ENCODE peak calls at places on chromosomes 13 and 19, in nine cellular contexts. A, E, C, I, F, S, X, B and T are unnamed samples.

GRCh38 chr19:29432677-29433076 is 93.1 kb upstream of the VSTM2B start:
- DNase-seq in I (no peak), A (no peak), X (no peak), E (no peak), C (no peak), B (no peak), S (no peak), F (no peak), T (no peak)

GRCh38 chr19:51462276-51462675 is 4.0 kb upstream of the SIGLEC8 start:
- DNase-seq in X (no peak), S (no peak), E (no peak), I (no peak), C (no peak), F (no peak), B (no peak), A (no peak), T (no peak)

GRCh38 chr19:45809643-45810159 is 5.4 kb downstream of the RSPH6A start:
- DNase-seq in S (no peak), E (no peak), B (no peak), I (no peak), A (peak), F (peak), C (peak), X (peak), T (peak)

GRCh38 chr13:61994174-61994573 is 578.5 kb upstream of the PCDH20 start:
- DNase-seq in X (no peak), C (no peak), B (no peak), S (no peak), E (no peak), F (no peak), I (no peak), A (no peak), T (no peak)

GRCh38 chr19:40255619-40256166 is 29.2 kb upstream of the CCNP start:
- DNase-seq in E (no peak), C (no peak), B (no peak), F (no peak), A (no peak), S (no peak), X (no peak), I (no peak), T (no peak)

GRCh38 chr19:48798937-48799336 is 11.9 kb downstream of the BCAT2 start:
- DNase-seq in I (no peak), F (no peak), S (peak), X (no peak), A (no peak), E (no peak), C (no peak), B (no peak), T (peak)

GRCh38 chr19:49861127-49861526 is 6.2 kb downstream of the PNKP start:
- DNase-seq in F (peak), A (no peak), B (no peak), S (peak), I (no peak), C (no peak), E (no peak), X (peak), T (no peak)

GRCh38 chr19:39765091-39766076 is 13.3 kb upstream of the LEUTX start:
- DNase-seq in B (peak), S (peak), A (peak), X (peak), I (no peak), E (no peak), C (peak), F (peak), T (peak)

GRCh38 chr13:83549671-83550070 is 332.6 kb downstream of the SLITRK1 start:
- DNase-seq in C (no peak), I (no peak), B (no peak), S (no peak), X (no peak), F (no peak), E (no peak), A (no peak), T (no peak)

GRCh38 chr13:110368408-110368807 is 61.3 kb downstream of the COL4A2 start:
- DNase-seq in F (no peak), I (no peak), A (no peak), B (no peak), E (no peak), C (peak), S (no peak), X (no peak), T (no peak)

GRCh38 chr13:62747629-62748028 is 1332.0 kb upstream of the PCDH20 start:
- DNase-seq in C (no peak), F (no peak), S (no peak), X (no peak), B (no peak), I (no peak), E (no peak), A (no peak), T (no peak)

GRCh38 chr13:43991773-43992201 is 112.1 kb downstream of the LACC1 start:
- DNase-seq in E (peak), I (no peak), C (no peak), A (no peak), X (no peak), B (no peak), F (no peak), S (no peak), T (no peak)

GRCh38 chr13:102970542-102970941 is 95.7 kb downstream of the SLC10A2 start:
- DNase-seq in A (no peak), S (no peak), F (no peak), X (no peak), B (no peak), E (no peak), C (no peak), I (no peak), T (no peak)

GRCh38 chr13:31595568-31595967 is 143.8 kb upstream of the RXFP2 start:
- DNase-seq in F (peak), B (no peak), A (peak), E (no peak), I (no peak), X (no peak), C (no peak), S (no peak), T (no peak)

GRCh38 chr13:55000043-55000442 is 1971.4 kb downstream of the OLFM4 start:
- DNase-seq in I (no peak), S (peak), C (no peak), E (no peak), B (no peak), F (no peak), X (no peak), A (no peak), T (no peak)

GRCh38 chr19:51724543-51724942 is 752 bp upstream of the HAS1 start:
- DNase-seq in X (no peak), C (peak), S (no peak), F (peak), E (no peak), B (no peak), I (no peak), A (peak), T (no peak)

GRCh38 chr19:49333426-49334288 is 1.5 kb upstream of the CD37 start:
- DNase-seq in F (no peak), B (peak), A (no peak), X (no peak), C (no peak), I (peak), E (no peak), S (no peak), T (no peak)

GRCh38 chr19:10191347-10191746 is 3.4 kb downstream of the DNMT1 start:
- DNase-seq in E (no peak), I (no peak), F (peak), B (no peak), S (no peak), X (peak), A (peak), C (no peak), T (no peak)

GRCh38 chr19:35566738-35567137 is 3.3 kb upstream of the ATP4A start:
- DNase-seq in B (no peak), F (no peak), S (no peak), A (no peak), I (no peak), X (no peak), C (no peak), E (no peak), T (no peak)

GRCh38 chr13:104011505-104012270 is 945.5 kb upstream of the SLC10A2 start:
- DNase-seq in I (no peak), C (peak), A (no peak), S (peak), E (no peak), B (no peak), X (no peak), F (peak), T (peak)

GRCh38 chr13:86135856-86136255 is 336.6 kb upstream of the SLITRK6 start:
- DNase-seq in X (no peak), A (no peak), B (no peak), F (no peak), C (no peak), S (no peak), E (no peak), I (no peak), T (no peak)

GRCh38 chr19:10881403-10882107 is 10.2 kb downstream of the CARM1 start:
- DNase-seq in I (no peak), B (no peak), C (peak), A (no peak), X (no peak), S (no peak), F (no peak), E (no peak), T (no peak)

GRCh38 chr19:30877591-30878230 is 471.5 kb downstream of the TSHZ3 start:
- DNase-seq in S (no peak), B (no peak), I (no peak), X (no peak), C (no peak), A (no peak), E (no peak), F (no peak), T (no peak)

GRCh38 chr19:56091066-56091490 is 30.0 kb downstream of the ZNF787 start:
- DNase-seq in X (peak), C (no peak), I (no peak), F (peak), A (no peak), S (no peak), E (no peak), B (no peak), T (no peak)

GRCh38 chr19:18657590-18658365 is 20.9 kb downstream of the KLHL26 start:
- DNase-seq in C (peak), F (peak), I (no peak), A (no peak), X (peak), S (peak), E (no peak), B (no peak), T (no peak)

GRCh38 chr13:94799330-94799729 is 87.0 kb upstream of the SOX21 start:
- DNase-seq in I (no peak), F (peak), E (no peak), S (no peak), X (no peak), C (no peak), A (no peak), B (no peak), T (no peak)

GRCh38 chr19:2982983-2983350 is 5.6 kb downstream of the TLE6 start:
- DNase-seq in C (peak), I (no peak), A (peak), S (no peak), F (peak), E (peak), B (no peak), X (peak), T (peak)

GRCh38 chr13:114101325-114101821 is 31.1 kb downstream of the RASA3 start:
- DNase-seq in I (no peak), E (no peak), F (peak), X (peak), C (no peak), A (no peak), S (no peak), B (no peak), T (no peak)

GRCh38 chr19:19261350-19262189 is 11.5 kb downstream of the TM6SF2 start:
- DNase-seq in I (no peak), A (no peak), C (no peak), B (no peak), F (no peak), E (no peak), X (no peak), S (peak), T (no peak)

GRCh38 chr19:39332293-39332692 is 3.5 kb downstream of the GMFG start:
- DNase-seq in A (no peak), I (no peak), X (no peak), C (no peak), B (no peak), E (no peak), F (no peak), S (no peak), T (no peak)

GRCh38 chr13:38686635-38687245 is at the start of gene FREM2:
- DNase-seq in I (no peak), A (no peak), X (peak), F (no peak), E (peak), B (no peak), C (peak), S (peak), T (no peak)

GRCh38 chr13:21871302-21871862 is 200.5 kb downstream of the FGF9 start:
- DNase-seq in X (no peak), B (no peak), I (no peak), A (no peak), C (no peak), S (no peak), F (no peak), E (no peak), T (no peak)

GRCh38 chr13:110548891-110549794 is 12.4 kb downstream of the RAB20 start:
- DNase-seq in I (no peak), B (no peak), F (no peak), C (no peak), E (no peak), S (no peak), A (no peak), X (no peak), T (no peak)

GRCh38 chr19:53485046-53486004 is 17.8 kb downstream of the ZNF813 start:
- DNase-seq in B (no peak), A (no peak), S (peak), X (no peak), I (no peak), F (no peak), E (no peak), C (no peak), T (no peak)

GRCh38 chr13:77975358-77976042 is 56.9 kb upstream of the EDNRB start:
- DNase-seq in A (no peak), X (no peak), I (no peak), C (no peak), E (no peak), S (no peak), B (no peak), F (no peak), T (no peak)

GRCh38 chr19:16825312-16826168 is 3.7 kb upstream of the SIN3B start:
- DNase-seq in I (no peak), X (peak), A (peak), E (peak), C (peak), S (peak), F (peak), B (no peak), T (peak)

GRCh38 chr13:40772765-40773473 is 1.9 kb upstream of the MRPS31 start:
- DNase-seq in C (no peak), S (no peak), B (no peak), E (no peak), I (no peak), A (no peak), F (no peak), X (no peak), T (no peak)

GRCh38 chr13:111202745-111203144 is 87.6 kb downstream of the ARHGEF7 start:
- DNase-seq in F (peak), A (peak), X (peak), S (peak), C (peak), B (no peak), I (no peak), E (no peak), T (no peak)

GRCh38 chr13:40221460-40222201 is 444.8 kb downstream of the FOXO1 start:
- DNase-seq in B (no peak), C (no peak), A (peak), E (no peak), I (no peak), X (peak), F (peak), S (no peak), T (no peak)